ENCODE peak calls at places on chromosomes 4 and X, in six cellular contexts. M, Y, J, U, L and E are unnamed samples.
A peak's percentile ranks its signal among the peaks of the same experiment; 100 is the strongest.

GRCh38 chrX:65528705-65529340 is 5.8 kb downstream of the LAS1L start:
- DNase-seq in M (peak; percentile 61), U (peak; percentile 29), L (peak; percentile 74), Y (peak; percentile 40), J (peak; percentile 64), E (peak; percentile 55)

GRCh38 chrX:45852884-45853283 is 652.2 kb upstream of the DIPK2B start:
- DNase-seq in M (peak; percentile 54), L (no peak), J (peak; percentile 28), Y (no peak), U (peak; percentile 55), E (no peak)

GRCh38 chrX:43557792-43558191 is 98.3 kb upstream of the MAOA start:
- DNase-seq in U (peak; percentile 56), L (peak; percentile 39), Y (peak; percentile 6), M (peak; percentile 75), J (peak; percentile 64), E (peak; percentile 57)

GRCh38 chr4:150368667-150369066 is 213.3 kb upstream of the MAB21L2 start:
- DNase-seq in Y (no peak), J (no peak), U (no peak), M (no peak), L (peak; percentile 16), E (no peak)

GRCh38 chrX:69324851-69325250 is 159.6 kb upstream of the PJA1 start:
- DNase-seq in J (no peak), Y (no peak), M (no peak), U (no peak), L (no peak), E (no peak)

GRCh38 chr4:10117424-10118354 is 1.1 kb upstream of the WDR1 start:
- DNase-seq in Y (no peak), U (peak; percentile 39), M (no peak), L (no peak), J (peak; percentile 51), E (no peak)

GRCh38 chr4:122107680-122108079 is 44.5 kb upstream of the BLTP1 start:
- DNase-seq in M (no peak), L (no peak), J (no peak), Y (no peak), U (no peak), E (no peak)

GRCh38 chrX:45056428-45057145 is 144.1 kb downstream of the DIPK2B start:
- DNase-seq in U (peak; percentile 9), Y (no peak), J (no peak), L (no peak), M (no peak), E (no peak)

GRCh38 chr4:97576955-97577354 is 566.3 kb downstream of the STPG2 start:
- DNase-seq in J (no peak), U (no peak), L (no peak), Y (no peak), M (peak; percentile 12), E (no peak)

GRCh38 chr4:1215347-1216075 is 33.4 kb downstream of the CTBP1 start:
- DNase-seq in Y (no peak), J (no peak), U (no peak), L (no peak), M (no peak), E (peak; percentile 97)

GRCh38 chr4:1216076-1216614 is 32.8 kb downstream of the CTBP1 start:
- DNase-seq in J (no peak), L (no peak), U (no peak), M (no peak), Y (no peak), E (no peak)

GRCh38 chr4:1218892-1219552 is 29.9 kb downstream of the CTBP1 start:
- DNase-seq in L (no peak), M (no peak), Y (no peak), U (no peak), J (no peak), E (peak; percentile 75)

GRCh38 chr4:1216869-1217294 is 32.0 kb downstream of the CTBP1 start:
- DNase-seq in Y (no peak), J (no peak), U (no peak), L (no peak), M (no peak), E (no peak)

DNA sequence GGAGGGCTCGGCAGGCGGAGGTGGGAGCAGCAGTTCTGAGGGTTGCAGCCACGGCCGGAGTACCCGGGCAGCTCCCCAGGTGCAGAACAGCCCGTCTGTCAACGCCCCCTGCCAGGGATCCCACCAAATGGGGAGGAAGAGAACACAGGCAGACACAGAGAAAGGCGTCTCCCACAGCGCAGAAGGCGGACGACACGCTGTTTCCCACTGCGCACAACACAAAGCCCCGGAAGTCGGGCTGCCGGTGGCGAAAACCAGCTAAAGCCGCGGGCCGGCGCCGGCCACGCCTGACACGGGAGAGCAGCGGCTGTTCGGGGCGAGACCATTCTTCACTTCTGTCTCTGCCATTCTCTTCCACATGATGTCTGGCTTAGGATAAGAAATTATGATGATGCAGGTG is 31.6 kb downstream of the CTBP1 start:
- DNase-seq in U (no peak), M (no peak), J (no peak), Y (no peak), L (no peak), E (no peak)
- H3F3A ChIP-seq in U (no peaks in the 10 kb centered on the region), M (no peaks in the 10 kb centered on the region), J (no peaks in the 10 kb centered on the region), Y (no peaks in the 10 kb centered on the region), L (no peaks in the 10 kb centered on the region), E (peaks cover 66% of the 10 kb centered on the region)

DNA sequence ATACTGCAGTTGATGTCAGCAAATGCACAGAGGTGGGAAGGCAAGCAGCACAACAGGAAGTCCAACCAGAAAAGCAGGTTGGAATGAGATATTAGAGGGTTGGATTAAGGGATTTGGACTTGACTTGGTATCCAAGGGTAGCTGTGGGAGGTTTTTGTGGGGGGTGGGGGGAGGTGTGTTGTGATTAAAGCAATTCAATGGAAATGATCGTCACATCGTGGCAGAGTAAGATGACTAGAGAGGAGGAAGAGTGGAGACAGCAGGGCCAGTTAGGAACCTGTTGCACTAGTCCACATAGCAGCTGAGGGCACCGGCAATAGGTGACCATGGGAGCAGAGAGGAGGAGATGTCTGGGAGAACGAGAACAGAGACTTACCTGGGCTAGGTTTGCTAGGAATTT is 2.4 kb downstream of the SLC25A43 start:
- DNase-seq in U (no peak), Y (peak; percentile 51), L (no peak), M (peak; percentile 61), J (no peak), E (no peak)
- H3K9me2 ChIP-seq in U (no peaks in the 10 kb centered on the region), Y (no peaks in the 10 kb centered on the region), L (no peaks in the 10 kb centered on the region), M (no peaks in the 10 kb centered on the region), J (no peaks in the 10 kb centered on the region), E (no peaks in the 10 kb centered on the region)

DNA sequence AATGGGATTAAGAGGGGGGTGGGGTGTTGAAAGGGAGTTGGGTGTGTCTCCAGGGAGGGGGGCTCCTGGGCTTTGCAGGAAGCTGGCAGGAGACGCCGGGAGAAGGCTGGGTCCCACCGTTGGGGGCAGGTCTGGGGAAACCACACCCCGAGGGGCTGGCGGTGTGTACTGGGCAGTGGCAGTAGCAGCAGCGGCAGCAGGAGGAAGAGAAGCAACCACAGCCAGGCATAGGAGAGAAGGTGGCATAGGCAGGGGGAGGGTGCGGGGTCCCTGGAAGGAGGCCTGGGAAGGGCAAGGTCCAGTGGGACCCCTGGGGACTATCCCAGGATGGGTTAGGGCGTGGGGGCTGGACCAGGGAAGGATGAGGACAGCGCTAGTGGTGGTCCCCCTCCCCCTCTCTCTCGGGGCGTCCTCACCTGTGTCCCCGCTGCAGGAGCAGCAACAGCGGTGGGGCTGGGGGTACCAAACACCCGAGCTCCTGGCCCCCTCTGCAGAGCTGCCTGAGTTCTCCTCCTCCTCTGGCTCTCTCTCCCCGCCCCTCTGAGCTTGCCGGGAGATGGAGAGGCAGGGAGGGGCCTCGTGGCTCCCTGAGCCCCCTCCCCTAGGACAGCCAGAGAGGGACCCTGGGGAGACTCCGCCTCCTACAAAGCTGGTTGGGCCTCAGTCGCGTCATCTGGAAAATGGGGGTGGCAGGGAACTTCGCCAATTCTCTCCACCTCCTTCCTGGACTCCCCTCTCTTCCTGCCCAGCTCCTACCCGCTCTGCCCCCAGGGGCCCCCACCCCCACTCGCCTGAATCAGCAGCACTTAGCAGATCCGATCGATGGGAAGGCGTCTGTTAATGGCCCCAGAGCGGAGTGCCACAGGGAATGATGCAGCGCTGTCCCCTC is at the start of gene KCND1:
- DNase-seq in J (peak; percentile 69), L (peak; percentile 78), M (no peak), Y (no peak), U (peak; percentile 47), E (no peak)
- H3K4me2 ChIP-seq in J (peak within 1 kb of the TSS; percentile 84), L (peak within 1 kb of the TSS; percentile 55), M (no peak within 1 kb of the TSS), Y (no peak within 1 kb of the TSS), U (peak within 1 kb of the TSS; percentile 71), E (no peak within 1 kb of the TSS)

GRCh38 chr4:4856071-4857000 is 3.1 kb upstream of the MSX1 start:
- DNase-seq in M (peak; percentile 34), J (peak; percentile 69), L (peak; percentile 70), U (peak; percentile 55), Y (no peak), E (no peak)

GRCh38 chr4:4859010-4859798 is at the start of gene MSX1:
- DNase-seq in Y (peak; percentile 37), L (peak; percentile 91), J (peak; percentile 95), U (peak; percentile 96), M (peak; percentile 75), E (peak; percentile 89)

GRCh38 chr4:4857001-4857808 is 2.3 kb upstream of the MSX1 start:
- DNase-seq in M (no peak), Y (no peak), J (no peak), L (no peak), U (no peak), E (no peak)

GRCh38 chr4:4858527-4858926 is 938 bp upstream of the MSX1 start:
- DNase-seq in Y (no peak), J (no peak), M (no peak), L (no peak), U (no peak), E (no peak)

DNA sequence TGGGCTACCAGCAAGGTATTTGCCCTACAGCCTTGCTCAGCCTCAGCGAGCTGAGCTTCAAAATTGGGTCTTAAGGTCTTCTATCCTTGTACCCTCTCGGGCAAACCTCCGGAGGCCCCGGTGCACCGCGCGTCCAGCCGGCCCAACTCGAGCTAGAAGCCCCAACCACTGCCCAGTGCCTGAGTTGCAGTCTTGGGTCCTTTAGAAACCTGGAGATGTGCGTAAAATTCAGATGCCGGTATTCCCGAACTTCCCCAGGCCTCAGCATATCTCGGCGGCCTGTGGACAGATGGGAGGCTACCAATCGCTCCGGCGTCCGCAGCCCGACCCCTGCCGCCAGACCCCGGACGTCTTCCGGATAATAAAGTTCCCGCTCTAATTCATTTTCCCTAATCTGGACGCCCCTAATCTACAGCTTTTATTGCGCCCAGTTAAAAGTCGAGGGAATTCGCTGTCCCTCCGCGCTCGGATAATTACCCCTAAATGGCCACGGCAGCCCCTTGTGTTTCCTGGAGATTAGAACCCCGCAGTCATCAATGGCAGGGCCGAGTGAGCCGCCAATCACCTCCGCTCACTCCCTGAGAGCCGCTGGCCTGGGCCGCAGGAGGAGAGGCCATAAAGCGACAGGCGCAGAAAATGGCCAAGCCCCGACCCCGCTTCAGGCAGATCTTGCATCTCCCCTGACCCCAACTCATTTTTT is 1.5 kb upstream of the MSX1 start:
- DNase-seq in J (peak; percentile 51), L (peak; percentile 50), U (no peak), M (no peak), Y (no peak), E (no peak)
- H3F3A ChIP-seq in J (peaks cover 39% of the 10 kb centered on the region), L (peaks cover 2% of the 10 kb centered on the region), U (peaks cover 6% of the 10 kb centered on the region), M (no peaks in the 10 kb centered on the region), Y (no peaks in the 10 kb centered on the region), E (no peaks in the 10 kb centered on the region)

GRCh38 chr4:52244103-52244772 is 193.1 kb downstream of the SPATA18 start:
- DNase-seq in M (no peak), U (no peak), J (no peak), L (no peak), Y (no peak), E (no peak)

GRCh38 chr4:52249583-52249982 is 198.5 kb downstream of the SPATA18 start:
- DNase-seq in L (no peak), U (no peak), J (no peak), M (no peak), Y (no peak), E (no peak)

GRCh38 chr4:52244773-52245360 is 193.8 kb downstream of the SPATA18 start:
- DNase-seq in U (no peak), J (no peak), L (peak; percentile 32), Y (no peak), M (peak; percentile 39), E (no peak)

GRCh38 chr4:52248836-52249235 is 197.7 kb downstream of the SPATA18 start:
- DNase-seq in J (no peak), L (no peak), U (peak; percentile 43), Y (no peak), M (peak; percentile 93), E (no peak)

GRCh38 chr4:52246834-52247233 is 195.7 kb downstream of the SPATA18 start:
- DNase-seq in M (no peak), Y (no peak), L (no peak), U (no peak), J (no peak), E (no peak)
- H3K9me2 ChIP-seq in M (no peaks in the 10 kb centered on the region), Y (no peaks in the 10 kb centered on the region), L (no peaks in the 10 kb centered on the region), U (no peaks in the 10 kb centered on the region), J (peaks cover 6% of the 10 kb centered on the region), E (no peaks in the 10 kb centered on the region)